ENCODE peak calls at places on chromosomes 7 and 10, in five cellular contexts. One of them, this sample, is unnamed.

GRCh38 chr10:37495415-37495814 is 362.0 kb downstream of the ZNF248 start:
- DNase-seq in right lobe of liver: no peak
- DNase-seq in NCI-H1092 treated with DMSO at 0.1 percent for 48 hours: no peak
- DNase-seq in stimulated activated CD4-positive, alpha-beta T cell treated with anti-CD3 and anti-CD28 coated beads, Interleukin-2, amount 100 ng/mL, for 4 hours: no peak
- DNase-seq in activated naive CD8-positive, alpha-beta T cell treated with anti-CD3 and anti-CD28 coated beads, Interleukin-2, amount 50 U/mL, for 24 hours: no peak
- DNase-seq in this sample: no peak

GRCh38 chr10:102963237-102963886 is 45.3 kb downstream of the CNNM2 start:
- DNase-seq in NCI-H1092 treated with DMSO at 0.1 percent for 48 hours: no peak
- DNase-seq in right lobe of liver: no peak
- DNase-seq in activated naive CD8-positive, alpha-beta T cell treated with anti-CD3 and anti-CD28 coated beads, Interleukin-2, amount 50 U/mL, for 24 hours: no peak
- DNase-seq in stimulated activated CD4-positive, alpha-beta T cell treated with anti-CD3 and anti-CD28 coated beads, Interleukin-2, amount 100 ng/mL, for 4 hours: no peak
- DNase-seq in this sample: no peak

GRCh38 chr10:91799580-91799975 is 1.4 kb downstream of the TNKS2 start:
- DNase-seq in stimulated activated CD4-positive, alpha-beta T cell treated with anti-CD3 and anti-CD28 coated beads, Interleukin-2, amount 100 ng/mL, for 4 hours: no peak
- DNase-seq in right lobe of liver: no peak
- DNase-seq in activated naive CD8-positive, alpha-beta T cell treated with anti-CD3 and anti-CD28 coated beads, Interleukin-2, amount 50 U/mL, for 24 hours: no peak
- DNase-seq in NCI-H1092 treated with DMSO at 0.1 percent for 48 hours: no peak
- DNase-seq in this sample: no peak

GRCh38 chr10:100728928-100729876 is 16.2 kb upstream of the PAX2 start:
- DNase-seq in stimulated activated CD4-positive, alpha-beta T cell treated with anti-CD3 and anti-CD28 coated beads, Interleukin-2, amount 100 ng/mL, for 4 hours: no peak
- DNase-seq in NCI-H1092 treated with DMSO at 0.1 percent for 48 hours: no peak
- DNase-seq in activated naive CD8-positive, alpha-beta T cell treated with anti-CD3 and anti-CD28 coated beads, Interleukin-2, amount 50 U/mL, for 24 hours: peak
- DNase-seq in right lobe of liver: no peak
- DNase-seq in this sample: no peak

GRCh38 chr7:26087321-26088091 is 64.5 kb upstream of the NFE2L3 start:
- DNase-seq in NCI-H1092 treated with DMSO at 0.1 percent for 48 hours: no peak
- DNase-seq in stimulated activated CD4-positive, alpha-beta T cell treated with anti-CD3 and anti-CD28 coated beads, Interleukin-2, amount 100 ng/mL, for 4 hours: no peak
- DNase-seq in activated naive CD8-positive, alpha-beta T cell treated with anti-CD3 and anti-CD28 coated beads, Interleukin-2, amount 50 U/mL, for 24 hours: no peak
- DNase-seq in right lobe of liver: no peak
- DNase-seq in this sample: no peak

GRCh38 chr7:65001291-65001814 is 5.1 kb downstream of the ERV3-1 start:
- DNase-seq in right lobe of liver: no peak
- DNase-seq in NCI-H1092 treated with DMSO at 0.1 percent for 48 hours: no peak
- DNase-seq in activated naive CD8-positive, alpha-beta T cell treated with anti-CD3 and anti-CD28 coated beads, Interleukin-2, amount 50 U/mL, for 24 hours: no peak
- DNase-seq in stimulated activated CD4-positive, alpha-beta T cell treated with anti-CD3 and anti-CD28 coated beads, Interleukin-2, amount 100 ng/mL, for 4 hours: no peak
- DNase-seq in this sample: no peak

GRCh38 chr10:54660397-54660796 is 140.6 kb downstream of the PCDH15 start:
- DNase-seq in right lobe of liver: no peak
- DNase-seq in stimulated activated CD4-positive, alpha-beta T cell treated with anti-CD3 and anti-CD28 coated beads, Interleukin-2, amount 100 ng/mL, for 4 hours: no peak
- DNase-seq in NCI-H1092 treated with DMSO at 0.1 percent for 48 hours: no peak
- DNase-seq in activated naive CD8-positive, alpha-beta T cell treated with anti-CD3 and anti-CD28 coated beads, Interleukin-2, amount 50 U/mL, for 24 hours: no peak
- DNase-seq in this sample: no peak

GRCh38 chr10:74868392-74868791 is 42.0 kb downstream of the KAT6B start:
- DNase-seq in stimulated activated CD4-positive, alpha-beta T cell treated with anti-CD3 and anti-CD28 coated beads, Interleukin-2, amount 100 ng/mL, for 4 hours: no peak
- DNase-seq in NCI-H1092 treated with DMSO at 0.1 percent for 48 hours: no peak
- DNase-seq in right lobe of liver: no peak
- DNase-seq in activated naive CD8-positive, alpha-beta T cell treated with anti-CD3 and anti-CD28 coated beads, Interleukin-2, amount 50 U/mL, for 24 hours: no peak
- DNase-seq in this sample: no peak

GRCh38 chr10:122786269-122786668 is 59.4 kb downstream of the CUZD1 start:
- DNase-seq in activated naive CD8-positive, alpha-beta T cell treated with anti-CD3 and anti-CD28 coated beads, Interleukin-2, amount 50 U/mL, for 24 hours: no peak
- DNase-seq in stimulated activated CD4-positive, alpha-beta T cell treated with anti-CD3 and anti-CD28 coated beads, Interleukin-2, amount 100 ng/mL, for 4 hours: no peak
- DNase-seq in right lobe of liver: no peak
- DNase-seq in NCI-H1092 treated with DMSO at 0.1 percent for 48 hours: no peak
- DNase-seq in this sample: no peak

GRCh38 chr10:21526952-21527633 is 1.6 kb upstream of the SKIDA1 start:
- DNase-seq in NCI-H1092 treated with DMSO at 0.1 percent for 48 hours: peak
- DNase-seq in stimulated activated CD4-positive, alpha-beta T cell treated with anti-CD3 and anti-CD28 coated beads, Interleukin-2, amount 100 ng/mL, for 4 hours: no peak
- DNase-seq in right lobe of liver: peak
- DNase-seq in activated naive CD8-positive, alpha-beta T cell treated with anti-CD3 and anti-CD28 coated beads, Interleukin-2, amount 50 U/mL, for 24 hours: peak
- DNase-seq in this sample: peak

GRCh38 chr7:130118294-130118693 is 48.0 kb downstream of the KLHDC10 start:
- DNase-seq in activated naive CD8-positive, alpha-beta T cell treated with anti-CD3 and anti-CD28 coated beads, Interleukin-2, amount 50 U/mL, for 24 hours: no peak
- DNase-seq in stimulated activated CD4-positive, alpha-beta T cell treated with anti-CD3 and anti-CD28 coated beads, Interleukin-2, amount 100 ng/mL, for 4 hours: no peak
- DNase-seq in right lobe of liver: no peak
- DNase-seq in NCI-H1092 treated with DMSO at 0.1 percent for 48 hours: no peak
- DNase-seq in this sample: no peak

GRCh38 chr7:75732764-75733630 is 5.7 kb downstream of the HIP1 start:
- DNase-seq in right lobe of liver: no peak
- DNase-seq in NCI-H1092 treated with DMSO at 0.1 percent for 48 hours: no peak
- DNase-seq in stimulated activated CD4-positive, alpha-beta T cell treated with anti-CD3 and anti-CD28 coated beads, Interleukin-2, amount 100 ng/mL, for 4 hours: no peak
- DNase-seq in activated naive CD8-positive, alpha-beta T cell treated with anti-CD3 and anti-CD28 coated beads, Interleukin-2, amount 50 U/mL, for 24 hours: no peak
- DNase-seq in this sample: peak

GRCh38 chr10:131997366-131998049 is 15.8 kb upstream of the BNIP3 start:
- DNase-seq in right lobe of liver: peak
- DNase-seq in stimulated activated CD4-positive, alpha-beta T cell treated with anti-CD3 and anti-CD28 coated beads, Interleukin-2, amount 100 ng/mL, for 4 hours: no peak
- DNase-seq in activated naive CD8-positive, alpha-beta T cell treated with anti-CD3 and anti-CD28 coated beads, Interleukin-2, amount 50 U/mL, for 24 hours: no peak
- DNase-seq in NCI-H1092 treated with DMSO at 0.1 percent for 48 hours: no peak
- DNase-seq in this sample: peak

GRCh38 chr10:120279196-120279595 is 177.8 kb upstream of the PLPP4 start:
- DNase-seq in NCI-H1092 treated with DMSO at 0.1 percent for 48 hours: no peak
- DNase-seq in right lobe of liver: no peak
- DNase-seq in stimulated activated CD4-positive, alpha-beta T cell treated with anti-CD3 and anti-CD28 coated beads, Interleukin-2, amount 100 ng/mL, for 4 hours: no peak
- DNase-seq in activated naive CD8-positive, alpha-beta T cell treated with anti-CD3 and anti-CD28 coated beads, Interleukin-2, amount 50 U/mL, for 24 hours: no peak
- DNase-seq in this sample: no peak

GRCh38 chr7:70752794-70753241 is 379.1 kb upstream of the GALNT17 start:
- DNase-seq in stimulated activated CD4-positive, alpha-beta T cell treated with anti-CD3 and anti-CD28 coated beads, Interleukin-2, amount 100 ng/mL, for 4 hours: no peak
- DNase-seq in activated naive CD8-positive, alpha-beta T cell treated with anti-CD3 and anti-CD28 coated beads, Interleukin-2, amount 50 U/mL, for 24 hours: no peak
- DNase-seq in NCI-H1092 treated with DMSO at 0.1 percent for 48 hours: no peak
- DNase-seq in right lobe of liver: no peak
- DNase-seq in this sample: no peak

GRCh38 chr10:3258291-3258848 is 85.8 kb upstream of the PITRM1 start:
- DNase-seq in right lobe of liver: no peak
- DNase-seq in stimulated activated CD4-positive, alpha-beta T cell treated with anti-CD3 and anti-CD28 coated beads, Interleukin-2, amount 100 ng/mL, for 4 hours: no peak
- DNase-seq in activated naive CD8-positive, alpha-beta T cell treated with anti-CD3 and anti-CD28 coated beads, Interleukin-2, amount 50 U/mL, for 24 hours: no peak
- DNase-seq in NCI-H1092 treated with DMSO at 0.1 percent for 48 hours: no peak
- DNase-seq in this sample: no peak

GRCh38 chr7:33628894-33629293 is 276.4 kb upstream of the BMPER start:
- DNase-seq in NCI-H1092 treated with DMSO at 0.1 percent for 48 hours: no peak
- DNase-seq in stimulated activated CD4-positive, alpha-beta T cell treated with anti-CD3 and anti-CD28 coated beads, Interleukin-2, amount 100 ng/mL, for 4 hours: no peak
- DNase-seq in activated naive CD8-positive, alpha-beta T cell treated with anti-CD3 and anti-CD28 coated beads, Interleukin-2, amount 50 U/mL, for 24 hours: no peak
- DNase-seq in right lobe of liver: no peak
- DNase-seq in this sample: no peak

GRCh38 chr7:142790056-142790455 is 19.3 kb downstream of the PRSS2 start:
- DNase-seq in right lobe of liver: no peak
- DNase-seq in stimulated activated CD4-positive, alpha-beta T cell treated with anti-CD3 and anti-CD28 coated beads, Interleukin-2, amount 100 ng/mL, for 4 hours: no peak
- DNase-seq in activated naive CD8-positive, alpha-beta T cell treated with anti-CD3 and anti-CD28 coated beads, Interleukin-2, amount 50 U/mL, for 24 hours: no peak
- DNase-seq in NCI-H1092 treated with DMSO at 0.1 percent for 48 hours: no peak
- DNase-seq in this sample: no peak

GRCh38 chr10:14093735-14094484 is 236.8 kb downstream of the FRMD4A start:
- DNase-seq in activated naive CD8-positive, alpha-beta T cell treated with anti-CD3 and anti-CD28 coated beads, Interleukin-2, amount 50 U/mL, for 24 hours: no peak
- DNase-seq in stimulated activated CD4-positive, alpha-beta T cell treated with anti-CD3 and anti-CD28 coated beads, Interleukin-2, amount 100 ng/mL, for 4 hours: no peak
- DNase-seq in NCI-H1092 treated with DMSO at 0.1 percent for 48 hours: peak
- DNase-seq in right lobe of liver: no peak
- DNase-seq in this sample: no peak

GRCh38 chr7:75579899-75580298 is 87.8 kb downstream of the SPDYE5 start:
- DNase-seq in activated naive CD8-positive, alpha-beta T cell treated with anti-CD3 and anti-CD28 coated beads, Interleukin-2, amount 50 U/mL, for 24 hours: no peak
- DNase-seq in stimulated activated CD4-positive, alpha-beta T cell treated with anti-CD3 and anti-CD28 coated beads, Interleukin-2, amount 100 ng/mL, for 4 hours: no peak
- DNase-seq in right lobe of liver: no peak
- DNase-seq in NCI-H1092 treated with DMSO at 0.1 percent for 48 hours: no peak
- DNase-seq in this sample: no peak

GRCh38 chr7:127731431-127732080 is 79.6 kb downstream of the SND1 start:
- DNase-seq in activated naive CD8-positive, alpha-beta T cell treated with anti-CD3 and anti-CD28 coated beads, Interleukin-2, amount 50 U/mL, for 24 hours: no peak
- DNase-seq in NCI-H1092 treated with DMSO at 0.1 percent for 48 hours: no peak
- DNase-seq in right lobe of liver: no peak
- DNase-seq in stimulated activated CD4-positive, alpha-beta T cell treated with anti-CD3 and anti-CD28 coated beads, Interleukin-2, amount 100 ng/mL, for 4 hours: no peak
- DNase-seq in this sample: no peak

GRCh38 chr7:33062023-33062781 is at the start of gene NT5C3A:
- DNase-seq in activated naive CD8-positive, alpha-beta T cell treated with anti-CD3 and anti-CD28 coated beads, Interleukin-2, amount 50 U/mL, for 24 hours: peak
- DNase-seq in stimulated activated CD4-positive, alpha-beta T cell treated with anti-CD3 and anti-CD28 coated beads, Interleukin-2, amount 100 ng/mL, for 4 hours: no peak
- DNase-seq in NCI-H1092 treated with DMSO at 0.1 percent for 48 hours: peak
- DNase-seq in right lobe of liver: peak
- DNase-seq in this sample: peak

GRCh38 chr10:50561266-50561665 is 62.5 kb downstream of the SGMS1 start:
- DNase-seq in right lobe of liver: no peak
- DNase-seq in activated naive CD8-positive, alpha-beta T cell treated with anti-CD3 and anti-CD28 coated beads, Interleukin-2, amount 50 U/mL, for 24 hours: no peak
- DNase-seq in stimulated activated CD4-positive, alpha-beta T cell treated with anti-CD3 and anti-CD28 coated beads, Interleukin-2, amount 100 ng/mL, for 4 hours: no peak
- DNase-seq in NCI-H1092 treated with DMSO at 0.1 percent for 48 hours: peak
- DNase-seq in this sample: no peak

GRCh38 chr7:137975223-137975622 is 26.7 kb downstream of the CREB3L2 start:
- DNase-seq in NCI-H1092 treated with DMSO at 0.1 percent for 48 hours: no peak
- DNase-seq in right lobe of liver: no peak
- DNase-seq in activated naive CD8-positive, alpha-beta T cell treated with anti-CD3 and anti-CD28 coated beads, Interleukin-2, amount 50 U/mL, for 24 hours: no peak
- DNase-seq in stimulated activated CD4-positive, alpha-beta T cell treated with anti-CD3 and anti-CD28 coated beads, Interleukin-2, amount 100 ng/mL, for 4 hours: no peak
- DNase-seq in this sample: no peak

GRCh38 chr7:128906001-128906765 is 4.3 kb downstream of the KCP start:
- DNase-seq in NCI-H1092 treated with DMSO at 0.1 percent for 48 hours: no peak
- DNase-seq in stimulated activated CD4-positive, alpha-beta T cell treated with anti-CD3 and anti-CD28 coated beads, Interleukin-2, amount 100 ng/mL, for 4 hours: no peak
- DNase-seq in right lobe of liver: no peak
- DNase-seq in activated naive CD8-positive, alpha-beta T cell treated with anti-CD3 and anti-CD28 coated beads, Interleukin-2, amount 50 U/mL, for 24 hours: no peak
- DNase-seq in this sample: no peak

GRCh38 chr10:120972259-120972658 is 121.1 kb downstream of the WDR11 start:
- DNase-seq in NCI-H1092 treated with DMSO at 0.1 percent for 48 hours: no peak
- DNase-seq in activated naive CD8-positive, alpha-beta T cell treated with anti-CD3 and anti-CD28 coated beads, Interleukin-2, amount 50 U/mL, for 24 hours: no peak
- DNase-seq in stimulated activated CD4-positive, alpha-beta T cell treated with anti-CD3 and anti-CD28 coated beads, Interleukin-2, amount 100 ng/mL, for 4 hours: no peak
- DNase-seq in right lobe of liver: no peak
- DNase-seq in this sample: no peak

GRCh38 chr7:92644406-92645113 is 54.4 kb upstream of the FAM133B start:
- DNase-seq in stimulated activated CD4-positive, alpha-beta T cell treated with anti-CD3 and anti-CD28 coated beads, Interleukin-2, amount 100 ng/mL, for 4 hours: no peak
- DNase-seq in right lobe of liver: no peak
- DNase-seq in activated naive CD8-positive, alpha-beta T cell treated with anti-CD3 and anti-CD28 coated beads, Interleukin-2, amount 50 U/mL, for 24 hours: no peak
- DNase-seq in NCI-H1092 treated with DMSO at 0.1 percent for 48 hours: no peak
- DNase-seq in this sample: no peak